ENCODE peak calls at places on chromosome 3, in ten cellular contexts. C, J, W, N, F, Q, G, P, T and M are unnamed samples.

GRCh38 chr3:110612045-110612444 is 459.6 kb upstream of the NECTIN3 start:
- DNase-seq in C (no peak), J (no peak), W (no peak), N (no peak), F (no peak), Q (no peak), G (no peak), P (no peak), T (no peak), M (no peak)

GRCh38 chr3:169575381-169575780 is 88.1 kb downstream of the MECOM start:
- DNase-seq in C (no peak), J (no peak), W (peak; percentile 48), N (no peak), F (no peak), Q (no peak), G (no peak), P (peak; percentile 59), T (no peak), M (no peak)

GRCh38 chr3:139934557-139935070 is 371 bp upstream of the CLSTN2 start:
- DNase-seq in C (no peak), J (peak; percentile 91), W (peak; percentile 18), N (peak; percentile 87), F (peak; percentile 57), Q (peak; percentile 15), G (no peak), P (no peak), T (peak; percentile 22), M (peak; percentile 63)

GRCh38 chr3:4596596-4596995 is 103.4 kb downstream of the ITPR1 start:
- DNase-seq in C (no peak), J (no peak), W (no peak), N (no peak), F (no peak), Q (no peak), G (no peak), P (no peak), T (no peak), M (no peak)

GRCh38 chr3:45199837-45200648 is 26.0 kb downstream of the TMEM158 start:
- DNase-seq in C (no peak), J (peak; percentile 55), W (peak; percentile 92), N (no peak), F (no peak), Q (no peak), G (no peak), P (peak; percentile 93), T (peak; percentile 65), M (no peak)

GRCh38 chr3:38039101-38039898 is at the start of gene DLEC1:
- DNase-seq in C (peak; percentile 78), J (peak; percentile 87), W (peak; percentile 74), N (peak; percentile 85), F (peak; percentile 60), Q (peak; percentile 53), G (peak; percentile 81), P (no peak), T (no peak), M (no peak)

GRCh38 chr3:36919439-36920160 is 25.3 kb downstream of the TRANK1 start:
- DNase-seq in C (no peak), J (no peak), W (no peak), N (no peak), F (no peak), Q (no peak), G (no peak), P (no peak), T (peak; percentile 15), M (no peak)

GRCh38 chr3:66297917-66298316 is 77.1 kb downstream of the SLC25A26 start:
- DNase-seq in C (no peak), J (no peak), W (peak; percentile 57), N (no peak), F (no peak), Q (no peak), G (no peak), P (no peak), T (no peak), M (no peak)

GRCh38 chr3:125207507-125207906 is 5.0 kb downstream of the SLC12A8 start:
- DNase-seq in C (no peak), J (no peak), W (no peak), N (no peak), F (no peak), Q (no peak), G (no peak), P (no peak), T (no peak), M (no peak)

GRCh38 chr3:78994174-78995027 is 773.4 kb downstream of the ROBO1 start:
- DNase-seq in C (no peak), J (no peak), W (no peak), N (no peak), F (no peak), Q (no peak), G (no peak), P (no peak), T (no peak), M (peak; percentile 27)

GRCh38 chr3:79843180-79843579 is 75.4 kb upstream of the ROBO1 start:
- DNase-seq in C (no peak), J (no peak), W (no peak), N (no peak), F (no peak), Q (no peak), G (no peak), P (no peak), T (no peak), M (no peak)

GRCh38 chr3:130242850-130243569 is 102.5 kb upstream of the COL6A5 start:
- DNase-seq in C (no peak), J (no peak), W (peak; percentile 43), N (no peak), F (peak; percentile 25), Q (no peak), G (no peak), P (no peak), T (no peak), M (no peak)

GRCh38 chr3:120855665-120856437 is 52.2 kb upstream of the STXBP5L start:
- DNase-seq in C (no peak), J (peak; percentile 33), W (peak; percentile 82), N (no peak), F (peak; percentile 52), Q (no peak), G (no peak), P (peak; percentile 43), T (no peak), M (no peak)

GRCh38 chr3:100288288-100288894 is 27.6 kb downstream of the TBC1D23 start:
- DNase-seq in C (no peak), J (no peak), W (no peak), N (no peak), F (no peak), Q (no peak), G (no peak), P (no peak), T (no peak), M (no peak)
- H3K27ac ChIP-seq in C (peak overlapping the region; percentile 17), J (no peak overlapping the region), W (no peak overlapping the region), N (no peak overlapping the region), F (no peak overlapping the region), Q (no peak overlapping the region), G (no peak overlapping the region), P (no peak overlapping the region), T (no peak overlapping the region), M (no peak overlapping the region)

GRCh38 chr3:117735481-117736101 is 1026.0 kb downstream of the TUSC7 start:
- DNase-seq in C (no peak), J (no peak), W (no peak), N (no peak), F (no peak), Q (no peak), G (no peak), P (peak; percentile 36), T (peak; percentile 3), M (no peak)

GRCh38 chr3:117734431-117734830 is 1024.9 kb downstream of the TUSC7 start:
- DNase-seq in C (no peak), J (no peak), W (no peak), N (no peak), F (no peak), Q (no peak), G (no peak), P (no peak), T (no peak), M (no peak)

DNA sequence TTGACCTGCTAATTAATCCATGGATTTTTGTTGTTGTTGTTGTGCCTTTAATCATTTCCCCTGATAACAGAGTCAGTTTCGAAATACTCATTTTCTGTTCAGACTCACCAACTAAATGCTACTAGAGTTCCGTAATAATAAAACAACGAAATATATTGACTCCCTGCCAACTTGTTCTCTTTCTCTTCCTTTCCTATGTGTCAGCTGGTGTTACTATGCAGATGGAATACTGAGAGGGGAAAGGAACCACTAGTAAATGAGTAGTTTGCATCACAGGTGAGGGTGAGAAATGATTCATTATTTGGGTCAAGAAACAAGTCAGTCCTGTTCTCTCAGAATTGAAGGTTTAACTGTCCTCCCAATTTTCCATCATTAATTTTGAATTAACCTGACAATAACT is 1027.3 kb downstream of the TUSC7 start:
- DNase-seq in C (no peak), J (no peak), W (no peak), N (no peak), F (no peak), Q (no peak), G (no peak), P (peak; percentile 16), T (no peak), M (no peak)
- H3K27ac ChIP-seq in C (no peak overlapping the region), J (no peak overlapping the region), W (no peak overlapping the region), N (no peak overlapping the region), F (no peak overlapping the region), Q (no peak overlapping the region), G (no peak overlapping the region), P (no peak overlapping the region), T (no peak overlapping the region), M (no peak overlapping the region)

GRCh38 chr3:72295974-72296450 is 511.1 kb upstream of the PROK2 start:
- DNase-seq in C (no peak), J (no peak), W (no peak), N (no peak), F (no peak), Q (no peak), G (no peak), P (no peak), T (no peak), M (no peak)
- H3K27ac ChIP-seq in C (no peak overlapping the region), J (no peak overlapping the region), W (no peak overlapping the region), N (no peak overlapping the region), F (no peak overlapping the region), Q (no peak overlapping the region), G (no peak overlapping the region), P (no peak overlapping the region), T (no peak overlapping the region), M (no peak overlapping the region)

GRCh38 chr3:159879598-159879997 is 109.0 kb upstream of the IL12A start:
- DNase-seq in C (no peak), J (no peak), W (no peak), N (no peak), F (no peak), Q (no peak), G (no peak), P (no peak), T (no peak), M (no peak)
- H3K27ac ChIP-seq in C (no peak overlapping the region), J (no peak overlapping the region), W (no peak overlapping the region), N (no peak overlapping the region), F (no peak overlapping the region), Q (no peak overlapping the region), G (no peak overlapping the region), P (no peak overlapping the region), T (no peak overlapping the region), M (no peak overlapping the region)

DNA sequence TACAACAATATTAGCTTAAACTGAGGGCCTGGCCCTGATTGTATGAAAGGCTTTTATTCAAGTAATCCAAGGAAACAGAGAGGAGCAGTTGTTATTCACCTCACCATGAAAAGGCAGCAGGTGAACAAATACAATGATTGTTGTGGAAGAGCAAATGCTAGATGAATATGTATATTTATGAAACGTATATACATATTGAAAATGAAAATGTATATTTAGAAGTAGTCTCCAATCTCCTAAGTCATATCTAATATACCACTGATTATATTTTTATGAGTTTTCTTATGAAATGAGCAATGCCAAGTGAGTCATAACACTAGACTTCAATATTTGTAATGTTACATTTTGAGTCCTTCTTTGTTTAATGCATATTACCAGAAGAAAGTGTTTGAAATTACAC is 116.2 kb upstream of the KCNMB2 start:
- DNase-seq in C (no peak), J (no peak), W (no peak), N (no peak), F (no peak), Q (no peak), G (no peak), P (no peak), T (no peak), M (no peak)
- H3K27ac ChIP-seq in C (no peak overlapping the region), J (no peak overlapping the region), W (no peak overlapping the region), N (no peak overlapping the region), F (no peak overlapping the region), Q (no peak overlapping the region), G (no peak overlapping the region), P (no peak overlapping the region), T (no peak overlapping the region), M (no peak overlapping the region)